ENCODE peak calls at places on chromosomes 2 and 18, in four cellular contexts. O is HCT116, U is H1, C is K562. Y is an unnamed sample.

GRCh38 chr2:118269408-118270051 is 181.3 kb downstream of the INSIG2 start:
- DNase-seq in C (peak; percentile 14), O (no peak), U (no peak), Y (no peak)

GRCh38 chr18:60996822-60997221 is 336.4 kb upstream of the CDH20 start:
- DNase-seq in O (no peak), C (no peak), U (no peak), Y (no peak)

GRCh38 chr2:191009541-191010374 is 4.2 kb downstream of the STAT1 start:
- DNase-seq in U (no peak), O (no peak), C (no peak), Y (no peak)

GRCh38 chr2:37560863-37561614 is 110.4 kb downstream of the CDC42EP3 start:
- DNase-seq in C (no peak), O (no peak), U (no peak), Y (no peak)

GRCh38 chr2:37809525-37809924 is 115.6 kb upstream of the RMDN2 start:
- DNase-seq in C (no peak), U (no peak), O (peak; percentile 12), Y (no peak)

GRCh38 chr2:25825238-25825637 is 53.0 kb downstream of the ASXL2 start:
- DNase-seq in U (no peak), C (no peak), O (no peak), Y (no peak)

GRCh38 chr2:174717273-174717672 is 47.0 kb downstream of the CHRNA1 start:
- DNase-seq in U (no peak), C (no peak), O (no peak), Y (no peak)

GRCh38 chr2:9364791-9365497 is 58.4 kb downstream of the ITGB1BP1 start:
- DNase-seq in O (no peak), U (no peak), C (no peak), Y (no peak)

GRCh38 chr2:101776172-101777043 is 78.9 kb downstream of the MAP4K4 start:
- DNase-seq in C (peak; percentile 50), U (no peak), O (no peak), Y (no peak)

GRCh38 chr2:191917430-191917881 is 70.6 kb upstream of the CAVIN2 start:
- DNase-seq in C (no peak), U (no peak), O (no peak), Y (no peak)

GRCh38 chr18:8797206-8797605 is 91.8 kb downstream of the MTCL1 start:
- DNase-seq in O (no peak), C (no peak), U (no peak), Y (no peak)

GRCh38 chr2:171923206-171923605 is 945 bp downstream of the HAT1 start:
- DNase-seq in C (no peak), O (peak; percentile 3), U (no peak), Y (no peak)

GRCh38 chr2:9422321-9423099 is 818 bp downstream of the ITGB1BP1 start:
- DNase-seq in U (peak; percentile 72), C (peak; percentile 52), O (peak; percentile 18), Y (no peak)

GRCh38 chr2:163343316-163343715 is 392.5 kb downstream of the FIGN start:
- DNase-seq in C (no peak), O (no peak), U (no peak), Y (no peak)

GRCh38 chr2:1910562-1911256 is 166.4 kb upstream of the PXDN start:
- DNase-seq in O (no peak), C (no peak), U (no peak), Y (no peak)

GRCh38 chr18:34224423-34225217 is at the start of gene NOL4:
- DNase-seq in U (peak; percentile 93), O (no peak), C (no peak), Y (no peak)

GRCh38 chr2:136032817-136033216 is 47.4 kb upstream of the DARS1 start:
- DNase-seq in U (no peak), C (no peak), O (no peak), Y (no peak)

GRCh38 chr2:101188683-101189405 is 37.7 kb upstream of the TBC1D8 start:
- DNase-seq in U (peak; percentile 84), C (peak; percentile 59), O (peak; percentile 21), Y (no peak)

GRCh38 chr18:24497052-24497754 is 36.8 kb downstream of the HRH4 start:
- DNase-seq in U (no peak), O (no peak), C (no peak), Y (no peak)

GRCh38 chr2:196233033-196233807 is 61.8 kb upstream of the STK17B start:
- DNase-seq in O (peak; percentile 88), U (no peak), C (no peak), Y (no peak)

GRCh38 chr2:3108710-3109702 is 268.6 kb downstream of the EIPR1 start:
- DNase-seq in U (peak; percentile 41), C (no peak), O (no peak), Y (no peak)

GRCh38 chr2:58594175-58594574 is 353.1 kb upstream of the FANCL start:
- DNase-seq in O (peak; percentile 28), U (no peak), C (peak; percentile 52), Y (no peak)

GRCh38 chr2:99808801-99809200 is 319.0 kb upstream of the REV1 start:
- DNase-seq in U (no peak), C (no peak), O (no peak), Y (no peak)

GRCh38 chr18:49931179-49931578 is 117.8 kb upstream of the ACAA2 start:
- DNase-seq in U (no peak), O (no peak), C (no peak), Y (no peak)

GRCh38 chr18:45775241-45775676 is 50.2 kb upstream of the SIGLEC15 start:
- DNase-seq in C (peak; percentile 23), O (peak; percentile 69), U (peak; percentile 75), Y (no peak)

GRCh38 chr2:84858123-84858522 is 22.8 kb downstream of the TRABD2A start:
- DNase-seq in U (no peak), C (no peak), O (no peak), Y (no peak)

GRCh38 chr2:130759906-130760753 is 4.8 kb downstream of the AMER3 start:
- DNase-seq in U (no peak), O (no peak), C (no peak), Y (no peak)

GRCh38 chr18:37421349-37422080 is 144.1 kb downstream of the CELF4 start:
- DNase-seq in U (no peak), C (no peak), O (no peak), Y (no peak)

GRCh38 chr18:60292186-60292585 is 80.4 kb downstream of the MC4R start:
- DNase-seq in O (no peak), C (no peak), U (no peak), Y (no peak)

GRCh38 chr18:48986851-48987761 is 36.3 kb upstream of the SMAD7 start:
- DNase-seq in C (no peak), U (no peak), O (no peak), Y (no peak)

GRCh38 chr18:39602112-39602511 is 2036.5 kb upstream of the CELF4 start:
- DNase-seq in U (no peak), O (no peak), C (no peak), Y (no peak)

GRCh38 chr2:106269591-106270291 is 75.6 kb upstream of the UXS1 start:
- DNase-seq in C (peak; percentile 54), U (peak; percentile 61), O (no peak), Y (no peak)

GRCh38 chr2:46584134-46584533 is 104.8 kb downstream of the TMEM247 start:
- DNase-seq in C (no peak), O (no peak), U (no peak), Y (no peak)

GRCh38 chr2:239723486-239724193 is 301.5 kb downstream of the NDUFA10 start:
- DNase-seq in U (no peak), O (no peak), C (no peak), Y (no peak)

GRCh38 chr2:169509230-169509917 is at the start of gene KLHL41:
- DNase-seq in C (no peak), U (no peak), O (no peak), Y (no peak)

GRCh38 chr18:31225668-31226067 is 63.0 kb upstream of the DSC1 start:
- DNase-seq in O (no peak), C (no peak), U (no peak), Y (no peak)

DNA sequence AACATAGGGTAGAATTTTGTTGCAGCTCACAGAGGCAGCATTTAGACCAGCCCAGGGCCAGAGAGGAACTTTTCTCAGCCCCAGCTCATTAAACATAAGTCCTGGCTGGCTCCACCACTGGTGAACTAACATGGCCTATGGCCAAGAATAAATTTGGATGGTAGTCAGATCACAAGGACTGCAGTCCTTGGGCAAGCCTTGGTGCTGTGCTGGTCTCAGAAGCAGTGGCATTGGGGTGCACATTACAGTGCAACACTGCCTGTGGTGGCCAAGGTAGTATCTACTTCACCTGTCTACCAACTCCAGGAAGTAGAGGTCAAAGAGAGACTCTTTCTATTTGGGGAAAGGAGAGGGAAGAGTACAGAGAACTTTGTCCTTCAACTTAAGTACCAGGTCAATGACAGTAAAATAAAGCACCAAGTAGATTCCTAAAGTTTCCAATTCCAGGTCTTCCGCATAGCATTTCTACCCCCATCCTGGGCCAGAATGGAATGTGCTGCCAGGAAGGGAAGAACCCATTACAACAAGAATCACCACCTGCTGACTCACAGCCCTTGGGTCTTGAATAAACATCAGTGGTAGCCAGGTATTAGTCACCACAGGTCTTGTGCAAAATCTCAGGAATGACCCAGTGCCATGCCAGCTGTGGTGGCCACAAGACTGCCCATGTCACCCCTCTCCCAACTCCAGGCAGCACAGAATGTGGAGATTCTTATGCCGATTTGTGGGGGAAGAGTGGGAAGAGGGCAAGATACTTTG is 155.4 kb upstream of the FSIP2 start:
- DNase-seq in O (peak; percentile 78), U (no peak), C (no peak), Y (no peak)
- TF ChIP-seq MAX in O (no peak), U (no peak), C (no peak), Y (no peak)

GRCh38 chr2:217695033-217695520 is 307.7 kb downstream of the TNS1 start:
- DNase-seq in C (no peak), O (no peak), U (no peak), Y (no peak)
- TF ChIP-seq EGR1 in C (no peak), O (no peak), U (no peak), Y (no peak)

GRCh38 chr2:96698221-96698861 is 41.5 kb downstream of the LMAN2L start:
- DNase-seq in U (no peak), O (no peak), C (no peak), Y (no peak)
- TF ChIP-seq MAX in U (no peak), O (no peak), C (no peak), Y (no peak)

DNA sequence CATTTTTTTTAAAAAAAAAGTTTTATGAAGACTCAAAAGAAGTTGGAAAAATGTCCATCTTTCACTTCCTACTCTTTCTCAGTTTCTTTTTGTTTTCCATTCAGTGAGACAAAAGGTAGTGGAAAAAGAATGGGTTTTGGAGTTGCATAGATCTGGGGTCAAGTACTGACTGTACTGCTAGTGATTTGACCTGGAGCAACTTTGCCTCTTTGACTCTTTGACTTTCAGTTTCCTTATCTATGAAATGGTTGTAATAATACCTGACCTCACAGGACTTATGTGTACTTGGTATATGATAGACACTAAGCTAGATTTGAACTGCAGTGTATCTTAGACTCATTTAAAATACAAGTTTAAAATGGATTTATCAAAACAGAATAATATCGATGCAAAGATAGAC is 3.5 kb upstream of the KCNE4 start:
- DNase-seq in O (no peak), U (no peak), C (no peak), Y (no peak)
- TF ChIP-seq EGR1 in O (no peak), U (no peak), C (no peak), Y (no peak)

Y was measured in GM12878.